ENCODE peak calls at places on chromosomes 16 and 17, in five cellular contexts. C is NCI-H82, M is COR-L47, X is B cell, Z is cardiac septum. F is an unnamed sample.

GRCh38 chr16:89365996-89366395 is 124.4 kb downstream of the ANKRD11 start:
- DNase-seq in C (no peak), M (no peak), X (no peak), Z (no peak), F (no peak)

GRCh38 chr17:42329025-42329976 is 41.0 kb downstream of the STAT5A start:
- DNase-seq in C (no peak), M (no peak), X (no peak), Z (no peak), F (no peak)

GRCh38 chr17:10266477-10266876 is 68.1 kb upstream of the GAS7 start:
- DNase-seq in C (no peak), M (no peak), X (no peak), Z (no peak), F (no peak)

GRCh38 chr17:3802461-3803307 is 1.7 kb upstream of the ITGAE start:
- DNase-seq in C (no peak), M (no peak), X (no peak), Z (no peak), F (no peak)

GRCh38 chr16:75377971-75378386 is 55.3 kb downstream of the CFDP1 start:
- DNase-seq in C (no peak), M (peak), X (no peak), Z (no peak), F (no peak)

GRCh38 chr17:66714046-66715023 is 120.6 kb upstream of the CACNG5 start:
- DNase-seq in C (peak), M (no peak), X (no peak), Z (no peak), F (no peak)

GRCh38 chr16:56336071-56336688 is 89.2 kb downstream of the AMFR start:
- DNase-seq in C (no peak), M (no peak), X (no peak), Z (no peak), F (no peak)

GRCh38 chr16:4303973-4304372 is 11.9 kb upstream of the GLIS2 start:
- DNase-seq in C (peak), M (no peak), X (no peak), Z (no peak), F (no peak)

GRCh38 chr17:13699261-13699660 is 97.5 kb upstream of the HS3ST3A1 start:
- DNase-seq in C (no peak), M (no peak), X (no peak), Z (no peak), F (no peak)

GRCh38 chr17:81480140-81480917 is 32.3 kb downstream of the ACTG1 start:
- DNase-seq in C (peak), M (no peak), X (no peak), Z (no peak), F (no peak)

GRCh38 chr17:83124871-83125514 is 45.6 kb downstream of the METRNL start:
- DNase-seq in C (no peak), M (no peak), X (no peak), Z (peak), F (no peak)

GRCh38 chr17:38613981-38614779 is 8.4 kb upstream of the SRCIN1 start:
- DNase-seq in C (no peak), M (no peak), X (no peak), Z (no peak), F (no peak)

GRCh38 chr16:86604436-86605220 is 26.3 kb downstream of the FOXL1 start:
- DNase-seq in C (no peak), M (no peak), X (peak), Z (peak), F (no peak)

GRCh38 chr16:74603848-74604247 is 3.1 kb downstream of the GLG1 start:
- DNase-seq in C (no peak), M (no peak), X (no peak), Z (no peak), F (no peak)

GRCh38 chr17:44183024-44183423 is 3.7 kb upstream of the TMUB2 start:
- DNase-seq in C (no peak), M (no peak), X (peak), Z (no peak), F (no peak)

GRCh38 chr17:57391857-57392256 is 135.5 kb downstream of the MSI2 start:
- DNase-seq in C (no peak), M (no peak), X (no peak), Z (no peak), F (no peak)

GRCh38 chr17:18963126-18964017 is 11.4 kb downstream of the SLC5A10 start:
- DNase-seq in C (no peak), M (no peak), X (no peak), Z (no peak), F (no peak)

F was measured in NCI-H1092.